ENCODE peak calls at places on chromosomes 5 and 9, in five cellular contexts. A is renal cortical epithelial cell; Y is neural crest cell; U is stimulated activated CD4-positive, alpha-beta T cell treated with anti-CD3 and anti-CD28 coated beads, Interleukin-2, amount 100 ng/mL, for 24 hours; J is GM06990. X is an unnamed sample.

GRCh38 chr5:41762426-41762825 is 107.8 kb downstream of the OXCT1 start:
- DNase-seq in U (no peak), J (no peak), A (no peak), Y (no peak), X (no peak)

GRCh38 chr5:134586866-134587524 is 45.6 kb downstream of the SAR1B start:
- DNase-seq in J (peak), Y (peak), A (peak), U (peak), X (peak)

GRCh38 chr9:72443855-72444254 is 77.6 kb upstream of the TMC1 start:
- DNase-seq in Y (no peak), U (no peak), A (peak), J (peak), X (no peak)

GRCh38 chr5:154092356-154092755 is 53.6 kb downstream of the MFAP3 start:
- DNase-seq in A (peak), U (no peak), J (no peak), Y (no peak), X (no peak)

GRCh38 chr5:3310551-3311340 is 284.9 kb upstream of the IRX1 start:
- DNase-seq in Y (peak), J (no peak), A (peak), U (no peak), X (peak)

GRCh38 chr9:90322296-90322695 is 320.3 kb downstream of the DIRAS2 start:
- DNase-seq in J (no peak), A (peak), Y (no peak), U (no peak), X (no peak)

GRCh38 chr9:131270171-131271015 is 5.9 kb downstream of the FAM78A start:
- DNase-seq in A (no peak), U (peak), J (peak), Y (no peak), X (no peak)

GRCh38 chr9:107614765-107615164 is 125.2 kb upstream of the KLF4 start:
- DNase-seq in U (no peak), J (no peak), Y (no peak), A (no peak), X (no peak)

GRCh38 chr5:73424489-73425102 is 24.0 kb downstream of the FOXD1 start:
- DNase-seq in U (no peak), J (no peak), A (no peak), Y (no peak), X (no peak)

GRCh38 chr5:160843240-160843639 is 8.8 kb downstream of the ATP10B start:
- DNase-seq in A (peak), Y (no peak), U (no peak), J (peak), X (peak)

GRCh38 chr5:24547127-24547526 is 97.7 kb downstream of the CDH10 start:
- DNase-seq in Y (no peak), J (no peak), U (no peak), A (no peak), X (no peak)

GRCh38 chr9:131622536-131622935 is 77.2 kb downstream of the PRRT1B start:
- DNase-seq in Y (no peak), J (peak), U (no peak), A (no peak), X (no peak)

GRCh38 chr9:88537743-88538055 is 2.7 kb downstream of the NXNL2 start:
- DNase-seq in Y (peak), J (no peak), A (peak), U (peak), X (peak)

GRCh38 chr5:50476549-50476948 is 35.5 kb upstream of the EMB start:
- DNase-seq in A (no peak), Y (no peak), U (no peak), J (no peak), X (no peak)

GRCh38 chr5:122704247-122705036 is 70.4 kb upstream of the SNX2 start:
- DNase-seq in A (peak), Y (no peak), U (no peak), J (no peak), X (peak)

GRCh38 chr5:76521240-76521758 is 101.9 kb downstream of the F2RL2 start:
- DNase-seq in A (peak), Y (no peak), U (no peak), J (peak), X (no peak)

GRCh38 chr5:72163349-72163983 is 56.2 kb downstream of the MAP1B start:
- DNase-seq in A (no peak), U (no peak), Y (no peak), J (no peak), X (no peak)

GRCh38 chr9:21357479-21358290 is 7.0 kb upstream of the IFNA6 start:
- DNase-seq in U (no peak), J (peak), A (no peak), Y (no peak), X (no peak)

GRCh38 chr5:77256406-77256805 is 45.9 kb downstream of the PDE8B start:
- DNase-seq in Y (no peak), A (no peak), J (no peak), U (no peak), X (no peak)

GRCh38 chr9:123217148-123217585 is 51.2 kb downstream of the STRBP start:
- DNase-seq in J (no peak), A (no peak), Y (no peak), U (no peak), X (peak)

GRCh38 chr5:65461490-65461889 is 20.2 kb downstream of the ADAMTS6 start:
- DNase-seq in Y (no peak), J (no peak), A (no peak), U (no peak), X (no peak)

GRCh38 chr5:53109041-53109435 is 519 bp downstream of the MOCS2 start:
- DNase-seq in U (no peak), A (peak), Y (no peak), J (no peak), X (no peak)

GRCh38 chr9:114409103-114409780 is 21.5 kb upstream of the AKNA start:
- DNase-seq in J (no peak), A (peak), U (no peak), Y (no peak), X (no peak)

GRCh38 chr5:174827521-174827920 is 103.1 kb downstream of the MSX2 start:
- DNase-seq in Y (no peak), J (no peak), U (no peak), A (no peak), X (peak)

GRCh38 chr5:139711067-139711851 is 63.1 kb downstream of the CXXC5 start:
- DNase-seq in U (peak), Y (peak), J (peak), A (no peak), X (no peak)

GRCh38 chr5:29157975-29158374 is 2035.5 kb upstream of the CDH6 start:
- DNase-seq in A (no peak), J (no peak), U (no peak), Y (no peak), X (no peak)

GRCh38 chr9:14415947-14416346 is 102.0 kb upstream of the NFIB start:
- DNase-seq in Y (no peak), U (no peak), A (peak), J (no peak), X (no peak)

GRCh38 chr5:73031839-73032238 is 76.0 kb downstream of the FCHO2 start:
- DNase-seq in J (no peak), U (no peak), A (peak), Y (no peak), X (no peak)

GRCh38 chr5:148421661-148422060 is 37.9 kb downstream of the FBXO38 start:
- DNase-seq in J (no peak), A (no peak), U (no peak), Y (no peak), X (no peak)

GRCh38 chr5:132469380-132470372 is 20.9 kb downstream of the IRF1 start:
- DNase-seq in U (no peak), A (no peak), Y (no peak), J (no peak), X (no peak)

GRCh38 chr5:36629729-36630128 is 23.3 kb downstream of the SLC1A3 start:
- DNase-seq in Y (no peak), A (no peak), J (no peak), U (no peak), X (no peak)

GRCh38 chr9:134058716-134059115 is 9.1 kb downstream of the BRD3 start:
- DNase-seq in J (no peak), A (no peak), Y (no peak), U (no peak), X (no peak)

GRCh38 chr9:131645078-131645776 is 94.6 kb downstream of the RAPGEF1 start:
- DNase-seq in Y (no peak), J (no peak), A (no peak), U (no peak), X (no peak)

GRCh38 chr5:32465076-32465475 is 20.5 kb upstream of the ZFR start:
- DNase-seq in A (no peak), U (no peak), J (no peak), Y (no peak), X (no peak)

GRCh38 chr5:139984816-139985215 is 58.3 kb downstream of the NRG2 start:
- DNase-seq in Y (no peak), A (no peak), J (no peak), U (no peak), X (no peak)